ENCODE peak calls at places on chromosomes 6 and 20, in four cellular contexts. F is K562, L is HepG2, Z is H1. E is an unnamed sample.

GRCh38 chr20:57783196-57783595 is 73.4 kb upstream of the PMEPA1 start:
- DNase-seq in F (no peak), L (no peak), Z (no peak), E (no peak)

GRCh38 chr6:16752206-16752867 is 8.9 kb downstream of the ATXN1 start:
- DNase-seq in F (no peak), L (peak; percentile 74), Z (no peak), E (no peak)

GRCh38 chr6:136846046-136846445 is 23.7 kb downstream of the PEX7 start:
- DNase-seq in F (peak; percentile 49), L (peak; percentile 57), Z (no peak), E (no peak)

GRCh38 chr6:4970739-4971395 is 33.0 kb downstream of the RPP40 start:
- DNase-seq in F (no peak), L (no peak), Z (no peak), E (no peak)

GRCh38 chr20:47574616-47575401 is 73.1 kb downstream of the NCOA3 start:
- DNase-seq in F (no peak), L (no peak), Z (no peak), E (no peak)

GRCh38 chr20:19976595-19977372 is 40.4 kb upstream of the NAA20 start:
- DNase-seq in F (no peak), L (peak; percentile 90), Z (peak; percentile 47), E (no peak)

GRCh38 chr6:107021786-107022185 is 6.2 kb upstream of the MTRES1 start:
- DNase-seq in F (no peak), L (no peak), Z (no peak), E (no peak)

GRCh38 chr20:53617791-53618489 is 24.3 kb upstream of the ZNF217 start:
- DNase-seq in F (no peak), L (no peak), Z (no peak), E (no peak)

DNA sequence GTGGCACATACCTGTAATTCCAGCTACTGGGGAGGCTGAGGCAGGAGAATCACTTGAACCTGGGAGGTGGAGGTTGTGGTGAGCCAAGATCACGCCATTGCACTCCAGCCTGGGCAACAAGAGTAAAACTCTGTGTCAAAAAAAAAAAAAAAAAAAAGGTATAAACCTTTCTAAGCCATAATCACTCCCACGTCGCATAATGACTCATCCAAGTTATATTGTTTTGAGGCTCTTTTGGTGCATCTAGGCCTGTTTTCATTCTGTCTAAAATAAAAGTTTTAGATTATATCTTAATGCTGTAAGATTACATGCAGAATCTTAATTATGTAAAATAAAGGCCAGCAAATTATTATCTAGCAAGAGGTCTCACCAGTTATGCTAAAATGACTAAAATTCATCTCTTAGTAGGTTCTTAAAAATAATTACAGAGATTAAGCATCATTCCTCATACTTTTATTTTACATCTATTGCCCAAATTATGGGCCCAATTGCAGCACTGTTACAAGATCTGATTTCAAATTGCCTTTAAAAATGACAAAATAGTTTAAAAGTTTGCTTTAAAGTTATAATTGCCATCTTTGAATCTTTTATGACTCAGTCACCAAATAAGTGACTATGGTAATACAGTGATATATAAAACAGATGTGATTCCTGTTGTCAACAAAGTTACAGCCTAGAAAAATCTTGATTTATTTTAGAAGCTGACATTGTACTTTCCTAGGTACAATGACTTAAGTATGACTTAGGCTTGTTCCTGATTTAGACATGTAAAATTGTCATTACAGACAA is 10.4 kb upstream of the SUMO4 start:
- DNase-seq in F (no peak), L (no peak), Z (no peak), E (no peak)
- H3K9me3 ChIP-seq in F (no peaks in the 10 kb centered on the region), L (no peaks in the 10 kb centered on the region), Z (no peaks in the 10 kb centered on the region), E (peaks cover 17% of the 10 kb centered on the region)

GRCh38 chr6:149815788-149816187 is 48.4 kb downstream of the LRP11 start:
- DNase-seq in F (no peak), L (no peak), Z (no peak), E (no peak)
- TF ChIP-seq TAF1 in F (no peak), L (no peak), Z (no peak), E (no peak)

GRCh38 chr20:50223321-50223995 is 32.8 kb downstream of the CEBPB start:
- DNase-seq in F (no peak), L (no peak), Z (no peak), E (no peak)
- TF ChIP-seq CBX5 in F (no peak), L (no peak), Z (no peak), E (no peak)

DNA sequence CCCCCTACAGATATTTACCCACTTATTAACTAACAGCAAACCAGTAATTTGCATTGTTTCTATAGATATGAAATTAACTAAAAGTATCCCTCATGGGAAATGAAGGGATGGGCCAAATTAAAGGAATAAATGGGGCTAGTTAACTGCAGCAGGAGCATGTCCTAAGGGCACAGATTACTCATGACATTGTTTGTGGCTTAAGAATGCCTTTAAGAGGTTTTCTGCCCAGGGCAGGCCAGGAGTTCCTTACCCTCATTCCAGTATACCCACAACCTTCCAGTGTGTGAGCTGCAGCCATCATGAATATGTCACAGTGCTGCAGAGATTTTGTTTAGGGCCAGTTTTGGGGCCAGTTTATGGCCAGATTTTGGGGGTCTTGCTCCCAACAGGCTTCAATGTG is 1101.9 kb downstream of the PRIM2 start:
- DNase-seq in F (no peak), L (no peak), Z (no peak), E (no peak)
- H3K9me3 ChIP-seq in F (no peaks in the 10 kb centered on the region), L (peaks cover 97% of the 10 kb centered on the region), Z (peaks cover 45% of the 10 kb centered on the region), E (peaks cover 1% of the 10 kb centered on the region)

DNA sequence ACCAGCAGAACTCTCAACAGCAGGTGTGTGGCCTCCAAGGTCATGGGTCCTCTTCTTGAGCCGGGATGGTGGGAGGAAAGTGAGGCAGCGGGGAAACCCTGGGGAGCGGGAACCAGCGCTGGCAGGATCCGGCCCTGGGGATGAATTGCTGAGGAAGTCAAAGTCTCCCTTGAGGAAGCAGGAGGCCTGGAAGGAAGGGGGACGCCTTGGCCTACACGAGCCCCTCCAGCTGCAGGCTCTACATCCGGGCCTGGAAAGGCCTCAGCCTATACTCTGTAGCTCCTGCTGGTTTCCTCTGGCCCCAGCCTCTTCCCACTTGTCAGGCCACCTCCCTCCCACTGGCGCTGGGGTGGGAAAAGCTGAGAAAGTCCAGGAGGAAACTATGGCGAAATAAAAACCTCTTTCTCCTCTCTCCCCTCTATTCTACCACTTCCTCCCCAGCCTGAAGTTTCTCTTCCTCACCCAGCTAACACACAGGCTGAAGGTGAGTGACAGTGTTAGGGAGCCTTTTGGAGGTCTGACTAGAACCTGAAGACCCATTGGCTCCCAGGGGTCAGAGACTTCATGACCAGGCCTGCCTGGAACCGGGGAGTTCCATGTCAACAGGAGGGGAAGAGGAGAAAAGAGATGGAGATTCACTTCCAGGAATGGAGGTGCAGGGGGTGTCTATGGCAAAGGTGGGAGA is 14.8 kb downstream of the TREML2 start:
- DNase-seq in F (no peak), L (no peak), Z (peak; percentile 30), E (no peak)
- TF ChIP-seq TAF1 in F (no peak), L (no peak), Z (no peak), E (no peak)

GRCh38 chr20:13800728-13801134 is 15.9 kb downstream of the NDUFAF5 start:
- DNase-seq in F (no peak), L (peak; percentile 89), Z (no peak), E (no peak)
- TF ChIP-seq CBX5 in F (no peak), L (no peak), Z (no peak), E (no peak)

GRCh38 chr6:27280064-27280539 is 32.0 kb downstream of the POM121L2 start:
- DNase-seq in F (peak; percentile 68), L (peak; percentile 65), Z (peak; percentile 82), E (no peak)
- H3K9me3 ChIP-seq in F (peaks cover 4% of the 10 kb centered on the region), L (no peaks in the 10 kb centered on the region), Z (no peaks in the 10 kb centered on the region), E (peaks cover 9% of the 10 kb centered on the region)

GRCh38 chr6:44742201-44742600 is 354.7 kb downstream of the CDC5L start:
- DNase-seq in F (no peak), L (no peak), Z (no peak), E (no peak)
- TF ChIP-seq TAF1 in F (no peak), L (no peak), Z (no peak), E (no peak)

DNA sequence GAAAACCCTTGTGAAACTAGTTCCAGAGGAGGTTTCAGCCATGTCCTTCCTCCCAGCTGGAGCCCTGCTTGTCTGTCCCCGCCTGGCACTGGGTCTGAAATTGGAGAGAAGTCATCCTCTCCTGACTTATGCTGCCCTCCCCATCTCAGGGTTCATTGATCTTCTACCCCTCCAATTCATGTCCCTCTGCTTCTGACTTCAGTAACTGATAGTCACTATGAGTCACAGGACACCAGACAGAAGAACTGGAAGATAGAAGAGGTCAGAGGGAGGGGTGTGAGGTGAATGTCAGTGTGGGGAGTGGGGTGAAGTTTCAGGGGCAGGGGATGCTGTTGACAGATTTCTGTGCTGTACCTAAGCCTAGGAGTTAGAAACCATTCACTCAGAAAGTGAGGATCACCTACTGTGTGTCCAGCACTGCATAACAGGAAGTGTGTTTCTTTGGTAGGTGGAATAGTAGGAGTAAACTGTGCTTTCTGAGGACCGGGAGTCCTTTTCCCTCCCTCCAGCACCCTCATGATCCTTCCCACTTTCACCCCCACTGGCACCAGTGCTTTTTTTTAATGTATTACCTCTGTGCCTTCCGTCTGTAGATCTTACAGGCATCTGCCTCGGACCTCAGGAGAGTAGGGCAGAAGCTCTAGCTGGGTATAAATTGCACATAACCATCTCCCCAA is 627 bp upstream of the RPP21 start:
- DNase-seq in F (peak; percentile 67), L (no peak), Z (no peak), E (no peak)
- TF ChIP-seq CBX5 in F (no peak), L (no peak), Z (no peak), E (no peak)

DNA sequence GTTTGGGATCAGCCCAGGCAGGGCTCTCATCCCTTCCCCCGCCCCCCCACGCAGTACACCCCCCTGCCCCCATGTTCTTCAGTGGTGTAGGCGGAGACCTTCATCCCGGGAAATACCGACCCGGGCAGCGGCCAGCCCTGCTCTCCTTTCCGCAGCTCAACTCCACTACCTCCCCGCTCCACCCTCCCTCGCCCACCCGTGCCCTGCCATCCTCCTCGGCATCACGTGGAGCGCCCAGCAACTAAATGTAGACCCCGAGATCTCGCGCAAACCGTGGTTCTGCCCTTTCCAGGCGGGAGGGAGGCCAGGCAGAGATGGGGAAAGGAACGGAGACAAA is 1932.2 kb upstream of the DEFB115 start:
- DNase-seq in F (no peak), L (no peak), Z (no peak), E (no peak)
- H3K9me3 ChIP-seq in F (no peaks in the 10 kb centered on the region), L (peaks cover 37% of the 10 kb centered on the region), Z (peaks cover 46% of the 10 kb centered on the region), E (no peaks in the 10 kb centered on the region)

E was measured in GM12878.